ENCODE peak calls at places on chromosome 5, in five cellular contexts. G is fibroblast of pulmonary artery, Y is thyroid gland, I is foreskin fibroblast, O is ovary. C is an unnamed sample.

GRCh38 chr5:34510002-34510401 is 146.1 kb upstream of the RAI14 start:
- DNase-seq in G (no peak), Y (no peak), I (no peak), O (no peak), C (no peak)

GRCh38 chr5:134438268-134438622 is 26.6 kb upstream of the CDKN2AIPNL start:
- DNase-seq in G (peak; percentile 90), Y (no peak), I (peak; percentile 87), O (no peak), C (no peak)

GRCh38 chr5:91206103-91206502 is 177.0 kb downstream of the ARRDC3 start:
- DNase-seq in G (no peak), Y (no peak), I (no peak), O (no peak), C (no peak)

GRCh38 chr5:134175874-134176522 is 752 bp downstream of the SKP1 start:
- DNase-seq in G (peak; percentile 25), Y (no peak), I (no peak), O (no peak), C (no peak)

GRCh38 chr5:133552925-133553525 is 59.3 kb downstream of the FSTL4 start:
- DNase-seq in G (peak; percentile 49), Y (peak; percentile 51), I (peak; percentile 4), O (no peak), C (no peak)

GRCh38 chr5:96459313-96460109 is 26.5 kb upstream of the PCSK1 start:
- DNase-seq in G (no peak), Y (no peak), I (no peak), O (no peak), C (no peak)

GRCh38 chr5:134370306-134370870 is 981 bp upstream of the UBE2B start:
- DNase-seq in G (peak; percentile 23), Y (no peak), I (no peak), O (no peak), C (no peak)

GRCh38 chr5:44935262-44935661 is 126.5 kb downstream of the MRPS30 start:
- DNase-seq in G (no peak), Y (peak; percentile 12), I (no peak), O (no peak), C (no peak)

GRCh38 chr5:93569295-93570164 is 11.5 kb downstream of the NR2F1-AS1 start:
- DNase-seq in G (no peak), Y (no peak), I (no peak), O (no peak), C (no peak)

GRCh38 chr5:169417676-169418075 is 116.7 kb upstream of the SLIT3 start:
- DNase-seq in G (no peak), Y (no peak), I (no peak), O (no peak), C (no peak)

GRCh38 chr5:175002128-175002527 is 277.7 kb downstream of the MSX2 start:
- DNase-seq in G (no peak), Y (no peak), I (no peak), O (no peak), C (no peak)

GRCh38 chr5:15834596-15835245 is 334.7 kb downstream of the FBXL7 start:
- DNase-seq in G (peak; percentile 73), Y (no peak), I (peak; percentile 63), O (no peak), C (no peak)

DNA sequence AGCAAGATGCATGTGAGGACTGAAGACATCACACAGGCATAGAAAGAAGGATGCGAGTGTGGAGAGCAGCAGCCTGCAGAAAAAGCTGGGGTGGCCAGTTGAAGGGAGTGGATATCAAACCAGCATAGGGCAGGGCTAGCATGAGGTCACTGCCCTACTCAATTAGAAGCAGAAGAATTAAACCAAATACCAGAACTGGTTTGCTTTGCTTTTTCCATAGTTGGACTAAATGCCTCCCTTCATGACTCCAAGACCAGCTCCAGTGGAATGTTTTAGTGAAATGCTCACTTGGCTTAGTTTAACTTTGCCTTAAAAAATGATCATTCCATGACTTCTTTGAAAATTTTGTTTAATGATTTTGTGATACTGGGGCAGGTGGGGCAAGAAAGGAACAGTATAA is 45.8 kb downstream of the TMEM167A start:
- DNase-seq in G (no peak), Y (no peak), I (no peak), O (no peak), C (no peak)
- TF ChIP-seq CTCF in G (no peak), Y (no peak), I (no peak), O (no peak), C (no peak)

GRCh38 chr5:168047043-168047668 is 244.3 kb upstream of the WWC1 start:
- DNase-seq in G (peak; percentile 61), Y (no peak), I (no peak), O (no peak), C (no peak)
- TF ChIP-seq CTCF in G (peak; percentile 38), Y (no peak), I (peak; percentile 18), O (no peak), C (peak; percentile 24)

GRCh38 chr5:141863569-141864178 is 14.5 kb downstream of the PCDH1 start:
- DNase-seq in G (no peak), Y (no peak), I (no peak), O (no peak), C (no peak)
- TF ChIP-seq CTCF in G (no peak), Y (no peak), I (no peak), O (no peak), C (no peak)

DNA sequence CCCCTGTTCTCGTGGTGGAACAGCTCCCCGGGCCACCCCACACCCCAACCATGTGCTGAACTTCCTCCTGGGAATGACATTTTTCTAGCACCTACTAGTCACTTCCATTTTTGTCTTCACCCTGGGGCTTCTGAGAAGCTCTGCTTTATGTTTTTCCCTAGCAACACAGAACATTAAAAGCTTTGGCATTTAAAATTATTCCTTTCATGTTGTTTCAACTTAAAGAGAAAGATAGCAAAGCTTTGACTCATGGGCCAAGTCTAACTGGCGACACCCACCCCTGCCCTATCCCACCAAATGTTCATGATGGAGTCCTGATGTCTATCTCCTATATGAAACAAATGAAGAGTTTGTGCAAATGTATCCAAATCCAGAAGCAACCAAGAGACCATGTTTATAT is 22.4 kb downstream of the BOD1 start:
- DNase-seq in G (no peak), Y (no peak), I (peak; percentile 23), O (no peak), C (no peak)
- TF ChIP-seq CTCF in G (no peak), Y (no peak), I (no peak), O (no peak), C (no peak)

GRCh38 chr5:38673671-38674071 is 117.2 kb upstream of the LIFR start:
- DNase-seq in G (peak; percentile 9), Y (no peak), I (no peak), O (no peak), C (no peak)
- TF ChIP-seq CTCF in G (no peak), Y (no peak), I (no peak), O (no peak), C (no peak)

DNA sequence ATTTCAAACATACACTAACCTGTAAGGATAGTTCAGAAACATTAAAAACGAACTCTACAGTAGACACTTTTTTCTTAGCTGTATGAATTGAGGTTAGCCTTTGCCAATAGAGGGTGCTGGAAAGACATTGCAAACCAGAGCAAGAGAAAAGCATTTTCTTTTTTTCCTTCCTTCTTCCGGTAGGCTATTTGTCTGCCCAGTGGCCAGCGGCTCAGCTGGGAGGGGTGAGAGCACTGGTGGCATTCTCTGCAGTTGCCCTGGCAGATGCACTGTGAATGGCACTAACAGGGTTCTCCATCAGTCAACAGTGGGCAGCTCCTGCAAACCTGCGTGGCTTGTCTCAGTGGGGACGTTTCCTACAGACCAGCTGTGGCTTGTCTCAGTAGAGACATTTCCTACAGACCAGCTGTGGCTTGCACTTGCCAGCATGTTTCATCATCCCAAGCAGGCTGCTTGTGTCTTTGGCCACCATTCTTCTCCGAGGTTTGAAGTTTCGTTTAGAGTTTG is 984.5 kb upstream of the CDH18 start:
- DNase-seq in G (peak; percentile 86), Y (no peak), I (no peak), O (peak; percentile 50), C (peak; percentile 19)
- TF ChIP-seq CTCF in G (peak; percentile 84), Y (no peak), I (no peak), O (no peak), C (peak; percentile 42)